ENCODE peak calls at places on chromosome 1, in five cellular contexts. R is sciatic nerve; J is HT1080; W is Kasumi-1; C is activated CD8-positive, alpha-beta T cell treated with anti-CD3 and anti-CD28 coated beads for 36 hours. Z is an unnamed sample.

GRCh38 chr1:39895731-39896480 is 5.8 kb downstream of the MYCL start:
- DNase-seq in J (no peak), C (no peak), R (no peak), W (no peak), Z (no peak)

GRCh38 chr1:15559189-15559815 is 25.5 kb downstream of the AGMAT start:
- DNase-seq in C (no peak), R (no peak), W (no peak), J (no peak), Z (no peak)

GRCh38 chr1:163071381-163072255 is 2.5 kb downstream of the RGS4 start:
- DNase-seq in J (peak; percentile 91), W (peak; percentile 51), R (peak; percentile 74), C (peak; percentile 63), Z (peak; percentile 90)

GRCh38 chr1:225567789-225568188 is 85.1 kb downstream of the ENAH start:
- DNase-seq in W (peak; percentile 5), C (no peak), R (no peak), J (no peak), Z (peak; percentile 58)

GRCh38 chr1:28260803-28261174 is 1.5 kb downstream of the SESN2 start:
- DNase-seq in R (no peak), C (no peak), W (no peak), J (no peak), Z (no peak)

GRCh38 chr1:42479621-42480020 is 16.5 kb downstream of the CCDC30 start:
- DNase-seq in W (peak; percentile 53), R (no peak), C (no peak), J (peak; percentile 49), Z (peak; percentile 52)

GRCh38 chr1:32896451-32896850 is 4.7 kb downstream of the TMEM54 start:
- DNase-seq in R (no peak), W (no peak), C (no peak), J (no peak), Z (no peak)

GRCh38 chr1:239816090-239816812 is 275.4 kb upstream of the FMN2 start:
- DNase-seq in R (peak; percentile 57), J (peak; percentile 82), W (peak; percentile 12), C (no peak), Z (peak; percentile 9)

GRCh38 chr1:119345398-119345797 is 23.2 kb upstream of the HAO2 start:
- DNase-seq in W (no peak), R (no peak), J (no peak), C (no peak), Z (no peak)

GRCh38 chr1:164651378-164651951 is 92.5 kb downstream of the PBX1 start:
- DNase-seq in R (no peak), J (no peak), C (peak; percentile 7), W (no peak), Z (no peak)

GRCh38 chr1:78606274-78606673 is 14.0 kb upstream of the IFI44L start:
- DNase-seq in J (no peak), C (no peak), R (no peak), W (no peak), Z (no peak)

GRCh38 chr1:115641762-115642167 is at the start of gene VANGL1:
- DNase-seq in J (peak; percentile 58), R (peak; percentile 75), C (peak; percentile 63), W (peak; percentile 44), Z (peak; percentile 85)

Z was measured in A673.